ENCODE peak calls at places on chromosomes 13 and 19, in seven cellular contexts. D is NCI-H69, W is lower leg skin, R is fibroblast of pulmonary artery, P is NCI-H1092, E is uterus, V is SK-N-DZ. B is an unnamed sample.

GRCh38 chr13:29522044-29522685 is 73.3 kb downstream of the SLC7A1 start:
- DNase-seq in D (no peak), P (no peak), V (no peak), R (peak), W (peak), E (peak), B (no peak)

GRCh38 chr19:46369817-46370216 is 22.9 kb downstream of the PPP5C start:
- DNase-seq in P (no peak), E (no peak), W (no peak), V (no peak), R (no peak), D (no peak), B (no peak)

GRCh38 chr13:29361716-29362115 is 233.8 kb downstream of the SLC7A1 start:
- DNase-seq in R (no peak), E (no peak), P (no peak), D (no peak), W (no peak), V (no peak), B (no peak)

GRCh38 chr13:40692946-40693345 is 26.5 kb upstream of the FOXO1 start:
- DNase-seq in E (no peak), R (no peak), P (no peak), V (no peak), W (no peak), D (no peak), B (no peak)

GRCh38 chr19:9644472-9644871 is 23.4 kb upstream of the ZNF561 start:
- DNase-seq in V (peak), D (no peak), E (no peak), P (no peak), R (no peak), W (no peak), B (no peak)

GRCh38 chr19:53874384-53874995 is 6.8 kb downstream of the MYADM start:
- DNase-seq in E (no peak), D (no peak), P (no peak), V (no peak), R (no peak), W (no peak), B (no peak)

GRCh38 chr13:23578411-23579071 is 8.3 kb downstream of the TNFRSF19 start:
- DNase-seq in W (peak), P (peak), V (peak), R (peak), D (peak), E (peak), B (peak)

GRCh38 chr19:47446534-47447469 is 24.9 kb downstream of the SLC8A2 start:
- DNase-seq in E (peak), R (peak), W (no peak), P (no peak), V (peak), D (peak), B (peak)

GRCh38 chr19:52028780-52029123 is 573 bp upstream of the ZNF614 start:
- DNase-seq in D (peak), W (no peak), P (peak), E (no peak), V (no peak), R (no peak), B (no peak)

GRCh38 chr19:33797821-33798633 is 1.4 kb downstream of the KCTD15 start:
- DNase-seq in P (no peak), E (peak), D (peak), V (peak), R (peak), W (no peak), B (peak)

GRCh38 chr19:51690359-51691121 is 2.6 kb upstream of the SPACA6 start:
- DNase-seq in R (peak), P (peak), E (peak), D (peak), V (peak), W (peak), B (peak)

GRCh38 chr13:109385161-109385560 is 401.2 kb downstream of the IRS2 start:
- DNase-seq in D (no peak), P (peak), W (no peak), V (no peak), E (no peak), R (peak), B (no peak)

GRCh38 chr13:87884874-87885273 is 213.7 kb downstream of the SLITRK5 start:
- DNase-seq in W (no peak), V (peak), E (no peak), D (peak), P (peak), R (peak), B (no peak)

GRCh38 chr13:106114981-106115554 is 420.4 kb downstream of the EFNB2 start:
- DNase-seq in D (no peak), V (no peak), P (no peak), R (no peak), W (no peak), E (no peak), B (no peak)

GRCh38 chr13:37481005-37481857 is 117.3 kb downstream of the POSTN start:
- DNase-seq in V (no peak), P (peak), E (peak), R (peak), W (no peak), D (peak), B (peak)

GRCh38 chr19:5150331-5150901 is 181.5 kb downstream of the KDM4B start:
- DNase-seq in R (no peak), D (no peak), V (no peak), W (no peak), E (no peak), P (no peak), B (no peak)

GRCh38 chr19:38784224-38784623 is 4.8 kb upstream of the LGALS7B start:
- DNase-seq in R (peak), D (no peak), W (no peak), V (no peak), E (no peak), P (no peak), B (no peak)

GRCh38 chr19:18292460-18292809 is 11.0 kb upstream of the JUND start:
- DNase-seq in W (peak), E (no peak), P (no peak), D (no peak), R (no peak), V (peak), B (no peak)

GRCh38 chr19:403221-404036 is 5.5 kb downstream of the C2CD4C start:
- DNase-seq in E (peak), V (peak), W (no peak), P (peak), R (no peak), D (peak), B (peak)

GRCh38 chr13:91747164-91747563 is 348.7 kb downstream of the GPC5 start:
- DNase-seq in W (no peak), D (peak), R (no peak), P (no peak), E (no peak), V (no peak), B (no peak)

GRCh38 chr13:43785681-43786471 is 896 bp downstream of the ENOX1 start:
- DNase-seq in V (peak), W (peak), R (peak), P (peak), E (peak), D (peak), B (no peak)

GRCh38 chr13:97391201-97391600 is 42.8 kb upstream of the RAP2A start:
- DNase-seq in E (no peak), D (no peak), V (no peak), W (no peak), R (peak), P (no peak), B (no peak)

GRCh38 chr13:113628291-113629270 is 29.4 kb downstream of the ATP4B start:
- DNase-seq in W (no peak), R (no peak), E (no peak), V (no peak), P (no peak), D (no peak), B (no peak)

GRCh38 chr13:21686761-21687391 is 16.0 kb downstream of the FGF9 start:
- DNase-seq in D (no peak), V (no peak), W (no peak), R (no peak), E (no peak), P (no peak), B (no peak)

B was measured in NCI-H1105.